ENCODE peak calls at places on chromosomes 4 and X, in seven cellular contexts. B, Y, D, J, R, S and W are unnamed samples.

GRCh38 chrX:45329217-45329616 is 128.5 kb upstream of the DIPK2B start:
- DNase-seq in S (no peak), Y (peak), R (no peak), J (no peak), B (no peak), D (no peak), W (no peak)

GRCh38 chr4:142095886-142096605 is 459.7 kb downstream of the IL15 start:
- DNase-seq in B (no peak), S (no peak), J (no peak), D (no peak), R (peak), Y (peak), W (peak)

GRCh38 chrX:150362599-150363481 is at the start of gene MAMLD1:
- DNase-seq in R (peak), B (no peak), J (peak), D (peak), Y (peak), S (peak), W (no peak)

GRCh38 chrX:15269618-15270521 is at the start of gene ASB9:
- DNase-seq in S (peak), B (peak), D (peak), Y (peak), J (no peak), R (peak), W (no peak)

GRCh38 chrX:63506320-63506719 is 155.2 kb upstream of the SPIN4 start:
- DNase-seq in R (peak), B (peak), Y (peak), D (peak), S (no peak), J (peak), W (no peak)

GRCh38 chr4:6337331-6337935 is 67.8 kb downstream of the WFS1 start:
- DNase-seq in D (no peak), B (no peak), S (no peak), Y (peak), R (no peak), J (no peak), W (no peak)

GRCh38 chrX:154967603-154968002 is 54.9 kb downstream of the F8 start:
- DNase-seq in B (no peak), J (no peak), D (no peak), R (peak), Y (peak), S (no peak), W (no peak)

GRCh38 chr4:39802005-39802404 is 104.1 kb downstream of the UBE2K start:
- DNase-seq in J (no peak), D (no peak), Y (no peak), S (no peak), B (no peak), R (no peak), W (no peak)

GRCh38 chr4:76600447-76600846 is 165.4 kb downstream of the SHROOM3 start:
- DNase-seq in J (no peak), D (no peak), Y (no peak), R (no peak), B (no peak), S (no peak), W (no peak)

GRCh38 chrX:120244395-120244734 is 6.2 kb upstream of the ZBTB33 start:
- DNase-seq in S (no peak), J (peak), B (no peak), D (no peak), R (no peak), Y (no peak), W (no peak)

GRCh38 chrX:108167211-108167872 is 75.8 kb downstream of the ATG4A start:
- DNase-seq in B (no peak), R (peak), Y (peak), D (no peak), J (no peak), S (no peak), W (no peak)

GRCh38 chr4:102868782-102869568 is at the start of gene CISD2:
- DNase-seq in B (peak), Y (peak), R (peak), D (peak), J (peak), S (peak), W (peak)

GRCh38 chr4:36285784-36286480 is 4.5 kb downstream of the DTHD1 start:
- DNase-seq in S (peak), D (peak), J (no peak), R (no peak), Y (peak), B (no peak), W (no peak)

DNA sequence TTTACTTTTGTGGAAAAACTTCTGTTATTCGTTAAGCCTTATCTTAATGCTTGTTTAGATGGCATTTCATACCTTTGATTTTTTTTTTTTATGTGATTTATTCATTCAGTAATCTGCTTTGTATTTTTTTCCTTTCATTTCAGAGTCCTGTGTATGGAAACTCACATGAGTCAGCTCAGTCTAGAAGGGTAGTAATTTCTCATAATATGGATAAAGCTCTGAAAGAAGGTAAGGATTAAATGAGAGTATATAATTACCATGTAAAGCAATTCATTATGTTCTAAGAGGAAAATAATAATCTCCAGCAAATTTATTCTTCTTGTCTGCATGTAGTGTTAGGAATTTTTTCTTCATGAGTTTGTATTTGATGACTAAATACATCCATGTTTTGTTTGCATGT is 37.8 kb downstream of the SNX25 start:
- DNase-seq in Y (no peak), B (no peak), S (no peak), J (no peak), R (peak), D (no peak), W (no peak)
- H3K4me3 ChIP-seq in Y (no peak), B (no peak), S (no peak), J (no peak), R (peak), D (no peak), W (no peak)

GRCh38 chr4:122783301-122784215 is 43.1 kb upstream of the FGF2 start:
- DNase-seq in B (peak), S (no peak), D (no peak), R (peak), Y (peak), J (no peak), W (peak)
- H3K4me3 ChIP-seq in B (no peak), S (no peak), D (no peak), R (peak), Y (peak), J (no peak), W (peak)

GRCh38 chr4:131316086-131316485 is 1833.0 kb upstream of the PCDH10 start:
- DNase-seq in B (no peak), D (peak), R (no peak), Y (no peak), S (no peak), J (no peak), W (no peak)
- H3K4me3 ChIP-seq in B (no peak), D (no peak), R (no peak), Y (no peak), S (no peak), J (no peak), W (no peak)

GRCh38 chr4:101791189-101791572 is 651 bp downstream of the BANK1 start:
- DNase-seq in D (no peak), S (no peak), J (peak), B (peak), Y (peak), R (no peak), W (no peak)

GRCh38 chr4:101792056-101792575 is 1.6 kb downstream of the BANK1 start:
- DNase-seq in S (no peak), J (peak), Y (no peak), B (no peak), D (no peak), R (no peak), W (no peak)

GRCh38 chr4:101793397-101793796 is 2.9 kb downstream of the BANK1 start:
- DNase-seq in R (no peak), S (no peak), B (no peak), Y (no peak), J (peak), D (no peak), W (no peak)

GRCh38 chr4:101790521-101791188 is at the start of gene BANK1:
- DNase-seq in R (no peak), B (peak), J (peak), Y (peak), D (peak), S (no peak), W (no peak)

DNA sequence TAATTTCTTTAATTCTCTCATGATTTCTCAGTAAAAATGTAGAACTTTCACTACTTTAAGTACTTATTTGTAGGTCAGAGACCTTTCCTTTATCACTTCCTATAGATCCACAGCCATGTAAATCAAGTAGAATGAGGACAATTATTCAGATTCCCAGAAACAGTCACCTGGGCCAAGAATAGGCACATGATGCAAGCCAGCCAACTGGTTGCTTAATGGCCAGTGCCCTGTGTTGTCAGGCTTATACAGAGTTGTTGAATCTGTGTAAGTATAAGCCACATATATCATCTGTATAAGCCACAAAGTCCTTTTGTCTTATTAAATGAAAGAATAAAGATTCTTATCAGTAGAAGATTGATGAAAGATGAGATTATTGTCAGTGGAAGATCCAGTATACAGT is 5.2 kb downstream of the BANK1 start:
- DNase-seq in D (no peak), Y (no peak), B (no peak), J (no peak), S (peak), R (no peak), W (no peak)
- H3K4me3 ChIP-seq in D (no peak), Y (no peak), B (no peak), J (no peak), S (no peak), R (no peak), W (no peak)

DNA sequence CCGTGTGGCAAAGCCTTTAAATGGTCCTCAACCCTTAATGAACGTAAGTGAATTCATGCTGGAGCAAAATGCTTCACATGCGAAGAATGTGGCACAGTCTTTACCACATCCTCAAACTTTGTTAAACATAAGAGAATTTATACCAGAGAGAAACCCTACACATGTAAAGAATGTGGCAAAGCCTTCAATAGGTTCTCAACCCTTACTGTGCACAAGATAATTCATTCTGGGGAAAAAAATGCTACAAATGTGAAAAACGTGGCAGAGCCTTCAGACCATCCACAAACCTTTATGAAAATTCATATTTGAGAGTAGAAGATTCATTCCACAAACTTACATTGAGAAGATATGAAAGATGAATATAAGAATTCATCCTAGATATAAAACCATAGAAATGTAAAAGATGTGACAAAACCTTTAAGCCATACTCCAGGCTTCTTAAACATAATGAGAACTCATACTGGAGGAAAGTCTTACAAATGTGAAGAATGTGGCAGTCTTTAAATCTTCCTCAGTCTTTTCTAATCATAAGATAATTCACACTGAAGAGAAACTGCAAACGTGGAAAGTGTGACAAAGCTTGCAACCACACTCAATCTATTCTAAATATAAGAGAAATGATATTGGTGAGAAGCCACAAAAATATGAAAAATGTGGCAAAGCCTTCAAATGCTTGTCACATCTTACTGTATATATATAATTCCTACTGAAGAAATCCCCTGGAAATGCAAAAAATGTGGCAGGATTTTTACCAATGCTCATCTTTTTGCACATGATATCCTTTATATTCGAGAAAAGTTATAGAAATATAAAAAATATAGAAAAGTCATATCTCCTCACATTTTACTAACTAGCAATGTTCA is 36.9 kb downstream of the ZNF141 start:
- DNase-seq in J (no peak), Y (no peak), S (no peak), B (no peak), D (no peak), R (no peak), W (no peak)
- H3K4me3 ChIP-seq in J (no peak), Y (no peak), S (no peak), B (no peak), D (no peak), R (peak), W (no peak)

GRCh38 chrX:131745942-131746489 is 202.1 kb downstream of the OR13H1 start:
- DNase-seq in Y (no peak), B (no peak), R (no peak), D (no peak), S (no peak), J (peak), W (no peak)

GRCh38 chrX:131746491-131746968 is 202.7 kb downstream of the OR13H1 start:
- DNase-seq in J (peak), Y (peak), D (peak), B (peak), R (no peak), S (peak), W (no peak)

GRCh38 chrX:131739823-131740222 is 195.9 kb downstream of the OR13H1 start:
- DNase-seq in Y (no peak), S (no peak), R (no peak), J (no peak), D (no peak), B (no peak), W (no peak)

DNA sequence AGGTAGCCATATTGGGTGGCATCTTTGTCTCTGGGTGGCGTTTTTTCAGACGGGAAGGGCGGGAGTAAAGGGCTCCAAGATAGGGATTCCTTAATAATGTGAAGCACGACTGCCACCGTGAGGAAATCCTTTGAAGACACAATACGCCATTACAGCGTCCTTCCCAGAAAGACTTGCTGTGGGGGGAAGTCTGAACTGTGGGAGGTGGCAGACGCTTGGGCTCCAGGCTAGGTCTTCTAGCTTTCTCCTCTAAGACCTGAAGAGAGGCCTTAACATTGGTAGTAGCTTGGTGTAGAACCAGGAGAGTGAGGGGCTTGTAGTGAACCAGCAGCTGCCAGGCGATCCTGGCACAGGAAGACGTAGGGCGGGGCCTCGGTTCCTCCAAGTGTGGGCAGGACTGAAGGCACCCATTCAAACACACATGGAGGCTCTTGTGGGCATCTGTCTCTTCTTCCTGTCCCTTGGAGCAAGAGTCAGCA is 197.3 kb downstream of the OR13H1 start:
- DNase-seq in R (no peak), Y (no peak), B (no peak), S (no peak), D (no peak), J (peak), W (peak)
- H3K4me3 ChIP-seq in R (no peak), Y (no peak), B (no peak), S (no peak), D (no peak), J (peak), W (peak)

DNA sequence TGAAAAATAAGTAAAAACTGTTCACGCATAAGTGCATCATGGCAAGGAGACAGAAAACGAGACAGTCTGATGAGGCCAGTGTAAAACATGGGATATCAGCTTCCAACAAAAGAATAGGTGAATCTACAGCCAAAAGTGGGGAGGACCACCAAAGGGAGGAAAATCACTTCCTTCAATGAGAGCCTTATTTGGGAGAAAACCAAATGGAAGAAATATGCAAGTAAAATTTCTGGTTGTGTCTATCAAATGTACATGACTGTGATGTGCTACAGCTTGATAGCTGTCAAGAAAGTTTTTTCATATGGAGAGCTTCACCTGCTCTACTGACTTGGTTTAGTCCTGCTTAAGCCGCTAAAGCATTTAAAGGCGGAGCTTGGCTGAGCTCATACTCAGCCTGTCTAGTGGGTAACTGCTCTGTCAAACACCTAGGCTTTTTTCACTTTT is 66.2 kb downstream of the MAGEA1 start:
- DNase-seq in S (no peak), Y (no peak), B (no peak), D (no peak), R (no peak), J (no peak), W (no peak)
- H3K4me3 ChIP-seq in S (no peak), Y (no peak), B (no peak), D (no peak), R (no peak), J (no peak), W (no peak)

GRCh38 chrX:143632625-143633387 is 3.1 kb downstream of the SLITRK4 start:
- DNase-seq in J (no peak), B (no peak), R (no peak), Y (no peak), S (no peak), D (peak), W (no peak)
- H3K4me3 ChIP-seq in J (no peak), B (no peak), R (no peak), Y (no peak), S (no peak), D (no peak), W (peak)